ENCODE peak calls at places on chromosome 3, in ten cellular contexts. S is PC-9; R is body of pancreas; E is CD8-positive, alpha-beta memory T cell; X is thyroid gland; Y is adrenal gland; U is CD8-positive, alpha-beta T cell; K is mammary epithelial cell; W is Panc1; F is prostate gland. G is an unnamed sample. For H3K9me3, the result is how much of the 10 kb centered on the place peaks cover.

GRCh38 chr3:129746629-129747028 is 140.2 kb upstream of the PLXND1 start:
- DNase-seq in S (no peak), R (no peak), E (no peak), X (no peak), Y (no peak), U (no peak), K (no peak), W (no peak), F (no peak), G (no peak)

GRCh38 chr3:106518516-106518915 is 649.7 kb upstream of the CBLB start:
- DNase-seq in S (peak), R (no peak), E (no peak), X (no peak), Y (no peak), U (no peak), K (peak), W (no peak), F (no peak), G (no peak)

GRCh38 chr3:148360046-148360445 is 337.7 kb upstream of the AGTR1 start:
- DNase-seq in S (no peak), R (no peak), E (no peak), X (no peak), Y (no peak), U (no peak), K (no peak), W (no peak), F (no peak), G (no peak)

GRCh38 chr3:115831864-115832263 is 208.6 kb downstream of the GAP43 start:
- DNase-seq in S (no peak), R (no peak), E (no peak), X (no peak), Y (no peak), U (no peak), K (no peak), W (no peak), F (no peak), G (no peak)

GRCh38 chr3:115699741-115700140 is 76.4 kb downstream of the GAP43 start:
- DNase-seq in S (no peak), R (no peak), E (no peak), X (no peak), Y (no peak), U (no peak), K (no peak), W (no peak), F (no peak), G (no peak)

GRCh38 chr3:125594581-125595011 is 701 bp downstream of the OSBPL11 start:
- DNase-seq in S (peak), R (peak), E (no peak), X (peak), Y (peak), U (no peak), K (peak), W (no peak), F (peak), G (no peak)

GRCh38 chr3:71442648-71443047 is 140.9 kb downstream of the FOXP1 start:
- DNase-seq in S (no peak), R (no peak), E (no peak), X (no peak), Y (no peak), U (no peak), K (no peak), W (no peak), F (no peak), G (no peak)

GRCh38 chr3:38551026-38551832 is 55.1 kb downstream of the EXOG start:
- DNase-seq in S (no peak), R (no peak), E (no peak), X (no peak), Y (no peak), U (no peak), K (no peak), W (no peak), F (no peak), G (no peak)

GRCh38 chr3:183275418-183275817 is 22.4 kb downstream of the B3GNT5 start:
- DNase-seq in S (peak), R (peak), E (no peak), X (no peak), Y (peak), U (no peak), K (peak), W (no peak), F (no peak), G (no peak)

GRCh38 chr3:13535905-13536304 is 13.0 kb upstream of the FBLN2 start:
- DNase-seq in S (no peak), R (no peak), E (no peak), X (no peak), Y (no peak), U (no peak), K (no peak), W (no peak), F (no peak), G (no peak)

GRCh38 chr3:67863869-67864268 is 209.5 kb upstream of the SUCLG2 start:
- DNase-seq in S (no peak), R (no peak), E (no peak), X (no peak), Y (no peak), U (no peak), K (no peak), W (no peak), F (no peak), G (no peak)

GRCh38 chr3:177813322-177813721 is 616.0 kb upstream of the TBL1XR1 start:
- DNase-seq in S (peak), R (peak), E (no peak), X (peak), Y (peak), U (no peak), K (no peak), W (no peak), F (peak), G (no peak)

GRCh38 chr3:119637679-119638525 is 22.5 kb downstream of the POPDC2 start:
- DNase-seq in S (peak), R (no peak), E (no peak), X (no peak), Y (peak), U (no peak), K (peak), W (no peak), F (no peak), G (no peak)

GRCh38 chr3:71423151-71423906 is 160.2 kb downstream of the FOXP1 start:
- DNase-seq in S (no peak), R (peak), E (no peak), X (peak), Y (peak), U (no peak), K (peak), W (no peak), F (peak), G (no peak)

GRCh38 chr3:49219132-49219531 is 47.7 kb downstream of the KLHDC8B start:
- DNase-seq in S (no peak), R (no peak), E (no peak), X (no peak), Y (no peak), U (no peak), K (no peak), W (no peak), F (no peak), G (no peak)

GRCh38 chr3:49213541-49213943 is 42.1 kb downstream of the KLHDC8B start:
- DNase-seq in S (no peak), R (no peak), E (no peak), X (no peak), Y (no peak), U (no peak), K (no peak), W (no peak), F (no peak), G (no peak)

GRCh38 chr3:49213998-49214397 is 42.6 kb downstream of the KLHDC8B start:
- DNase-seq in S (no peak), R (no peak), E (no peak), X (no peak), Y (no peak), U (no peak), K (no peak), W (no peak), F (no peak), G (no peak)

GRCh38 chr3:49222002-49222401 is 50.6 kb downstream of the KLHDC8B start:
- DNase-seq in S (peak), R (no peak), E (no peak), X (no peak), Y (no peak), U (no peak), K (peak), W (no peak), F (no peak), G (no peak)

DNA sequence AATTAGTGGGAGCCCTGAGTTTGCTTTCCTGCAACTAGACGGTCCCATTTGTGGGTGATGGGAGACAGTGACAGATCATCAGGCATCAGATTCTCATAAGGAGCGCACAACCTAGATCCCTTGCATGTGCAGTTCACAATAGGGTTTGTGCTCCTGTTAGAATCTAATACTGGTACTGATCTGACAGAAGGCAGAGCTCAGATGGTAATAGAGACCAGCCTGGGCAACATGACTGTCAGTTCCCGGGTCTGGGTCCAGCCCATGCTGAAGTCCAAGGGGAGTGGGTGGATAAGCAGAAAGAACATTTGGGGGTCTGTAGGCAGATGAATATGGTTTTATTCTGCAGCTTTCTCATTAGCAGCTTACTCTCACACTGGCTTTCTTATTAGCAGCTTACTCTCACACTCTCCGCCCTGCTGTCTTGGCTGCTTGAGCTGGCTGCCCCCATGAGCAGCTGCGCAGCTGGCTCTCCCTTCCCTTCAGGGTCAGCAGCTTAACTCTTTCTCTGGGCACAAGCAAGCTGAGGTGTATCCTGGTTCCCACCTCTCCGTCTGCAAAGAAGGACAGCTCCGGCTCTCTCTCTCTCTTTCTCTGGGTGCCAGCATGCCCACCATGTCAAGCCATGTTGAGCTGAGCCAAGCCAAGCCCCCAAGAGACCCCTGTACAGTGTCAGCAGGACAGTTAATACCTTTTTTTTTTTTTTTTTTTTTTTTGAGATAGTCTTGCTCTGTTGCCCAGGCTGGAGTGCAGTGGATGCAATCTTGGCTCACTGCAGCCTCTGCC is 46.5 kb downstream of the KLHDC8B start:
- DNase-seq in S (no peak), R (peak), E (no peak), X (no peak), Y (peak), U (no peak), K (no peak), W (no peak), F (no peak), G (no peak)
- H3K9me3 ChIP-seq in S (under half), R (under half), E (under half), X (under half), Y (under half), U (under half), K (under half), W (under half), F (under half), G (under half)

GRCh38 chr3:197562398-197563251 is 6.9 kb upstream of the BDH1 start:
- DNase-seq in S (no peak), R (no peak), E (no peak), X (no peak), Y (no peak), U (no peak), K (no peak), W (no peak), F (no peak), G (no peak)
- H3K9me3 ChIP-seq in S (under half), R (under half), E (under half), X (under half), Y (under half), U (under half), K (under half), W (under half), F (under half), G (under half)

GRCh38 chr3:44729384-44729910 is at the start of gene ZNF501:
- DNase-seq in S (peak), R (peak), E (peak), X (peak), Y (peak), U (peak), K (peak), W (no peak), F (peak), G (peak)
- H3K9me3 ChIP-seq in S (under half), R (under half), E (under half), X (under half), Y (half or more), U (under half), K (half or more), W (under half), F (under half), G (under half)

GRCh38 chr3:181298421-181298820 is 308.9 kb upstream of the DNAJC19 start:
- DNase-seq in S (no peak), R (no peak), E (no peak), X (no peak), Y (no peak), U (no peak), K (peak), W (no peak), F (no peak), G (no peak)

GRCh38 chr3:181288145-181288544 is 298.6 kb upstream of the DNAJC19 start:
- DNase-seq in S (no peak), R (no peak), E (no peak), X (no peak), Y (no peak), U (no peak), K (no peak), W (no peak), F (no peak), G (no peak)

GRCh38 chr3:181289306-181289705 is 299.8 kb upstream of the DNAJC19 start:
- DNase-seq in S (no peak), R (no peak), E (no peak), X (no peak), Y (no peak), U (no peak), K (no peak), W (no peak), F (no peak), G (no peak)

GRCh38 chr3:181292984-181293383 is 303.4 kb upstream of the DNAJC19 start:
- DNase-seq in S (no peak), R (no peak), E (no peak), X (no peak), Y (no peak), U (no peak), K (peak), W (no peak), F (no peak), G (no peak)
- H3K9me3 ChIP-seq in S (under half), R (under half), E (under half), X (under half), Y (under half), U (under half), K (under half), W (under half), F (under half), G (under half)

DNA sequence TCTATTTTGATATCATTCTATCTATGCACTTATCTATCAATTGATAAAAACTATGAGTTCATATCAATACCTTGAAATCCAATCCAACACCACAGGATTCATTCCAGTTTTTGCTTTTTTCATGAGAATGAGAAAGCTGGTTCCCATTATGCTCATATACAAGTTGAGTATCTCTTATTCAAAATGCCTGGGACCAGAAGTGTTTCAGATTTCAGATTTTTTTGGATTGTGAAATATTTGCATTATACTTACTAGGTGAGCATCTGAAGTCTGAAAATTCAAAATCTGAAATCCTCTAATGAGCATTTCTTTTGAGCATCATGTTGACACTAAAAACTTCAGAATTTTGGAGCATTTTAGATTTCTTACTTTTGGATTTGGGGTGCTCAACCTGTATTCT is 67.8 kb upstream of the DCBLD2 start:
- DNase-seq in S (no peak), R (no peak), E (no peak), X (no peak), Y (no peak), U (no peak), K (no peak), W (no peak), F (no peak), G (no peak)
- H3K9me3 ChIP-seq in S (under half), R (under half), E (under half), X (under half), Y (under half), U (under half), K (under half), W (under half), F (under half), G (under half)

GRCh38 chr3:58688563-58688962 is 22.0 kb upstream of the FAM3D start:
- DNase-seq in S (no peak), R (no peak), E (no peak), X (no peak), Y (no peak), U (no peak), K (no peak), W (no peak), F (no peak), G (no peak)
- H3K9me3 ChIP-seq in S (under half), R (under half), E (under half), X (under half), Y (under half), U (under half), K (under half), W (under half), F (under half), G (under half)

GRCh38 chr3:44721231-44722102 is 8.0 kb upstream of the ZNF501 start:
- DNase-seq in S (no peak), R (no peak), E (no peak), X (no peak), Y (no peak), U (no peak), K (peak), W (no peak), F (no peak), G (no peak)

GRCh38 chr3:44722103-44722401 is 7.4 kb upstream of the ZNF501 start:
- DNase-seq in S (no peak), R (no peak), E (no peak), X (no peak), Y (no peak), U (no peak), K (no peak), W (no peak), F (no peak), G (no peak)
- H3K9me3 ChIP-seq in S (under half), R (under half), E (half or more), X (under half), Y (half or more), U (half or more), K (half or more), W (under half), F (under half), G (half or more)

GRCh38 chr3:104279617-104280016 is 1087.1 kb upstream of the ALCAM start:
- DNase-seq in S (no peak), R (no peak), E (no peak), X (no peak), Y (no peak), U (no peak), K (peak), W (no peak), F (no peak), G (no peak)
- H3K9me3 ChIP-seq in S (under half), R (under half), E (under half), X (under half), Y (under half), U (under half), K (under half), W (under half), F (under half), G (under half)

DNA sequence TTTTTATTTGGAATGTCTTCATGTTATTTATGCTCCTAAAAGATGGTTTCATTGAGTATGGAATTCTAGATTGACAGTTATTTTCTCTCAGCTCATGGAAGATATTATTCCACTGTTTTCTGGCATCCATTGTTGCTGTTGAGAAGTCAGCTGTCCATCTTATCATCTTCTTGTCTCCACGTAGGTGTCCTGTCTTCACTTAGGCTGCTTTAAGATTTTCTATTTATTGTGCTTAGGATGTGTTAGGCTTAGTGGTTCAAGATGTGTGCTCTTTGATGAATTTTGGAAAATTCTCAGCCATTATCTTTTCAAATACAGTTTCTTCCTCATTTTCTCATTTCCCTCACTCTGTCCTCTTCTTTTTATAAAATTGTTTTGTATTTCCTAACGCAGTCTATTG is 52.0 kb downstream of the SNRK start:
- DNase-seq in S (no peak), R (no peak), E (no peak), X (no peak), Y (no peak), U (no peak), K (peak), W (no peak), F (no peak), G (no peak)
- H3K9me3 ChIP-seq in S (under half), R (under half), E (under half), X (under half), Y (under half), U (under half), K (under half), W (under half), F (under half), G (under half)